ENCODE peak calls at places on chromosomes 16 and 17, in six cellular contexts. M is hepatocyte, U is GM23338, Y is OCI-LY7, O is GM23248, E is SK-N-SH. P is an unnamed sample. For H3K36me3, the result is how much of the 10 kb centered on the place peaks cover.

GRCh38 chr16:25716186-25716585 is 24.4 kb downstream of the HS3ST4 start:
- DNase-seq in M (no peak), U (peak), E (no peak), O (no peak), Y (no peak), P (no peak)

GRCh38 chr17:933168-934083 is 46.1 kb downstream of the NXN start:
- DNase-seq in U (peak), O (peak), M (peak), E (no peak), Y (no peak), P (peak)

GRCh38 chr17:14947671-14948070 is 317.5 kb downstream of the PMP22 start:
- DNase-seq in Y (no peak), M (no peak), O (no peak), E (no peak), U (no peak), P (no peak)

GRCh38 chr16:25210758-25211157 is 6.0 kb upstream of the AQP8 start:
- DNase-seq in U (no peak), Y (no peak), E (no peak), M (no peak), O (peak), P (peak)

GRCh38 chr17:42655528-42655927 is 3.6 kb upstream of the TUBG2 start:
- DNase-seq in U (no peak), M (no peak), Y (no peak), O (peak), E (no peak), P (no peak)

GRCh38 chr16:70432800-70433455 is 6.0 kb downstream of the ST3GAL2 start:
- DNase-seq in U (no peak), O (peak), E (peak), Y (peak), M (no peak), P (no peak)

GRCh38 chr17:79036609-79037008 is 12.6 kb downstream of the C1QTNF1 start:
- DNase-seq in Y (no peak), U (no peak), O (peak), M (no peak), E (no peak), P (peak)

GRCh38 chr16:85083051-85083639 is 29.1 kb downstream of the CIBAR2 start:
- DNase-seq in O (no peak), U (peak), Y (peak), M (no peak), E (no peak), P (no peak)

GRCh38 chr17:31739300-31739699 is 119.7 kb downstream of the COPRS start:
- DNase-seq in O (peak), E (no peak), M (peak), Y (no peak), U (no peak), P (no peak)

GRCh38 chr16:85929259-85929704 is 30.3 kb downstream of the IRF8 start:
- DNase-seq in E (no peak), U (no peak), O (no peak), M (no peak), Y (no peak), P (peak)

GRCh38 chr17:17609121-17609520 is 17.6 kb upstream of the PEMT start:
- DNase-seq in Y (peak), U (peak), E (no peak), M (no peak), O (no peak), P (peak)

GRCh38 chr16:66041907-66042306 is 324.6 kb upstream of the CDH5 start:
- DNase-seq in M (no peak), E (no peak), U (no peak), O (no peak), Y (no peak), P (no peak)

GRCh38 chr17:36525888-36526287 is 8.8 kb downstream of the MYO19 start:
- DNase-seq in E (no peak), O (no peak), Y (no peak), M (no peak), U (no peak), P (no peak)

GRCh38 chr17:76723812-76724211 is 2.6 kb downstream of the JMJD6 start:
- DNase-seq in E (no peak), Y (no peak), U (no peak), M (no peak), O (no peak), P (no peak)
- H3K36me3 ChIP-seq in E (under half), Y (half or more), U (under half), M (under half), O (half or more), P (under half)

GRCh38 chr17:47717845-47718621 is 15.0 kb upstream of the TBX21 start:
- DNase-seq in E (no peak), U (no peak), O (peak), Y (no peak), M (no peak), P (peak)
- TF ChIP-seq EZH2phosphoT487 in E (no peak), U (no peak), O (no peak), Y (no peak), M (no peak), P (no peak)

GRCh38 chr16:53958481-53958880 is 254.5 kb downstream of the FTO start:
- DNase-seq in M (no peak), U (no peak), O (no peak), Y (no peak), E (no peak), P (no peak)
- H3K36me3 ChIP-seq in M (under half), U (under half), O (under half), Y (under half), E (under half), P (under half)

DNA sequence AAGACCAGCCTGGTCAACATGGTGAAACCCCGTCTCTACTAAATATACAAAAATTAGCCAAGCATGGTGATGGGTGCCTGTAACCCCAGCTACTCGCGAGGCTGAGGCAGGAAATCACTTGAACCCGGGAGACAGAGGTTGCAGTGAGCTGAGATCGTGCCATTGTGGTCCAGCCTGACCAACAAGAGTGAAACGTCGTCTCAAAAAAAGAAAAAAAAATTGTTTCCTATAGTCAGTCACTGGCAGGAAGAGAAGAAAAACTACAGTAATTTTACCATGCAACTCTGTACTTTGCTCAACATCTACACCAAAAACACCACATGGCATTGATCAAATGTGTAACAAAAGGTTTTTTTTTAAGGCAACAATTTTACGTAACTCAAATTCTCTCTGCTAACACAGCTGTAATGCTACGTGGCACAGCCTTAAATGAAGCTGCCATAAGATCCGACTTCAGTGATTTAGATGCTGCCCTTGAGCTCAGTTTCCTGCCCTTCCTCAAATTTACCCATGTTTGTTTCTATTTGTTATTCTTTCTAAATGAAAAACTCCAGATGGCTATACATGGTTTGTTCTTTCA is 40.2 kb downstream of the CNOT1 start:
- DNase-seq in E (no peak), Y (no peak), O (peak), U (no peak), M (no peak), P (no peak)
- TF ChIP-seq EZH2phosphoT487 in E (no peak), Y (no peak), O (no peak), U (no peak), M (no peak), P (no peak)

GRCh38 chr16:11698271-11698689 is 30.0 kb downstream of the SNN start:
- DNase-seq in Y (peak), M (no peak), O (peak), U (no peak), E (no peak), P (peak)
- H3K36me3 ChIP-seq in Y (half or more), M (under half), O (half or more), U (under half), E (under half), P (under half)

GRCh38 chr17:75774988-75775668 is 9.5 kb upstream of the UNK start:
- DNase-seq in O (no peak), M (peak), Y (no peak), E (peak), U (peak), P (peak)
- TF ChIP-seq EZH2phosphoT487 in O (no peak), M (no peak), Y (no peak), E (no peak), U (no peak), P (no peak)

GRCh38 chr17:7208027-7208571 is 11.5 kb downstream of the DLG4 start:
- DNase-seq in Y (no peak), O (no peak), U (peak), E (no peak), M (no peak), P (no peak)

GRCh38 chr17:7204828-7205461 is 14.7 kb downstream of the DLG4 start:
- DNase-seq in E (peak), Y (peak), O (peak), U (peak), M (peak), P (no peak)

GRCh38 chr17:7204335-7204734 is 15.3 kb downstream of the DLG4 start:
- DNase-seq in O (no peak), M (no peak), U (no peak), E (peak), Y (no peak), P (no peak)

GRCh38 chr17:7207120-7208001 is 12.3 kb downstream of the DLG4 start:
- DNase-seq in U (no peak), Y (no peak), O (peak), M (no peak), E (no peak), P (no peak)

DNA sequence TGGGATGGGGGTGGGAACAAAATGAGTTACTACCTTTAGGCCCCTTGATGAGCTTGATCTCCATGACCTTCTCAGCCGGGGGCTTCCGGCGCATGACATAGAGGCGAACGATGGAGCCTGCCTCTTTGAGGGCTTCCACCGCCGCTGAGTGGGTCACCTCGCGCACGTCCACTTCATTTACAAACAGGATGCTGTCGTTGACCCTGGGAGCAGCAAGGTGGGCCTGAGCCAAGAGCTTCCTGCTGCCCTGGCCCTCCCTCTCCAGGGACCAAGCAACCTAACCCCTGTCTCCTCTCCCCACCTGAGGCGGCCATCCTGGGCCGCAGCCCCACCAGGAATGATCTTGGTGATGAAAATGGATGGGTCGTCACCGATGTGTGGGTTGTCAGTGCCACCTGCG is 16.2 kb downstream of the DLG4 start:
- DNase-seq in M (no peak), U (no peak), Y (no peak), O (no peak), E (no peak), P (no peak)
- H3K36me3 ChIP-seq in M (under half), U (under half), Y (under half), O (under half), E (under half), P (under half)

DNA sequence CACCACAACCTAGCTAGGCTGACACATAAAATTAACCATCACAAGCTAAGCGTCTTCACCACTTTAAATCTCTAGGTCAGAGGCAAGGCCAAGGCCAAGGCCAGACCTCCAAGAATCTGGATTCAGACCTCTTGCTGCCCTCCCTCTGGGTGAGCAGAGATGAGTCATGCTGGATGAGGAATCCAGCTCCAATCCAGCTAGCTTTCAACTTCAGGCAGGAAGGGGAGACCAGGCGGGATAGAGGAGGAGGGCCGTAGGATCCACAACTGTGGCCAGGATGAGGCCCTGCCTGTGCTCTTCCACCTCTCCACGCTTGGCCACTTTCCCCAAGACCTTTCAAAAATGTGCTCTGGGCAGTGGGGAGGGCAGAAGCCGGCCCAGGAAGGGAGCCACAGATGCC is 14.7 kb downstream of the LRRC75A start:
- DNase-seq in M (peak), U (no peak), O (peak), Y (no peak), E (no peak), P (peak)
- TF ChIP-seq EZH2phosphoT487 in M (no peak), U (no peak), O (no peak), Y (no peak), E (no peak), P (no peak)

GRCh38 chr16:89119161-89119621 is 25.5 kb downstream of the ACSF3 start:
- DNase-seq in Y (no peak), E (no peak), U (no peak), O (no peak), M (no peak), P (no peak)

GRCh38 chr16:89117239-89117974 is 23.8 kb downstream of the ACSF3 start:
- DNase-seq in E (no peak), M (no peak), Y (no peak), O (no peak), U (no peak), P (no peak)

GRCh38 chr16:89118361-89119061 is 24.9 kb downstream of the ACSF3 start:
- DNase-seq in E (no peak), Y (no peak), U (no peak), M (no peak), O (no peak), P (no peak)

GRCh38 chr16:89116341-89117238 is 22.9 kb downstream of the ACSF3 start:
- DNase-seq in Y (no peak), E (no peak), U (no peak), O (no peak), M (no peak), P (no peak)

DNA sequence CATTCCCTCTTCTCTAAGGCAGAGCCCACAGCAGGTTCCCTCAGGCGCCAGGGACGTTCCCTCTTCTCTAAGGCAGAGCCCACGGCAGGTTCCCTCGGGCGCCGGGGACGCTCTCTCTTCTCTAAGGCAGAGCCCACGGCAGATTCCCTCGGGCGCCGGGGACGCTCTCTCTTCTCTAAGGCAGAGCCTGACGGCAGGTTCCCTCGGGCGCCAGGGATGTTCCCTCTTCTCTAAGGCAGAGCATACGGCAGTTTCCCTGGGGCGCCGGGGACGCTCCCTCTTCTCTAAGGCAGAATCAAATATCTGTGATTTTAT is 24.3 kb downstream of the ACSF3 start:
- DNase-seq in Y (no peak), E (no peak), M (no peak), U (no peak), O (no peak), P (no peak)
- H3K36me3 ChIP-seq in Y (half or more), E (half or more), M (under half), U (under half), O (under half), P (under half)

DNA sequence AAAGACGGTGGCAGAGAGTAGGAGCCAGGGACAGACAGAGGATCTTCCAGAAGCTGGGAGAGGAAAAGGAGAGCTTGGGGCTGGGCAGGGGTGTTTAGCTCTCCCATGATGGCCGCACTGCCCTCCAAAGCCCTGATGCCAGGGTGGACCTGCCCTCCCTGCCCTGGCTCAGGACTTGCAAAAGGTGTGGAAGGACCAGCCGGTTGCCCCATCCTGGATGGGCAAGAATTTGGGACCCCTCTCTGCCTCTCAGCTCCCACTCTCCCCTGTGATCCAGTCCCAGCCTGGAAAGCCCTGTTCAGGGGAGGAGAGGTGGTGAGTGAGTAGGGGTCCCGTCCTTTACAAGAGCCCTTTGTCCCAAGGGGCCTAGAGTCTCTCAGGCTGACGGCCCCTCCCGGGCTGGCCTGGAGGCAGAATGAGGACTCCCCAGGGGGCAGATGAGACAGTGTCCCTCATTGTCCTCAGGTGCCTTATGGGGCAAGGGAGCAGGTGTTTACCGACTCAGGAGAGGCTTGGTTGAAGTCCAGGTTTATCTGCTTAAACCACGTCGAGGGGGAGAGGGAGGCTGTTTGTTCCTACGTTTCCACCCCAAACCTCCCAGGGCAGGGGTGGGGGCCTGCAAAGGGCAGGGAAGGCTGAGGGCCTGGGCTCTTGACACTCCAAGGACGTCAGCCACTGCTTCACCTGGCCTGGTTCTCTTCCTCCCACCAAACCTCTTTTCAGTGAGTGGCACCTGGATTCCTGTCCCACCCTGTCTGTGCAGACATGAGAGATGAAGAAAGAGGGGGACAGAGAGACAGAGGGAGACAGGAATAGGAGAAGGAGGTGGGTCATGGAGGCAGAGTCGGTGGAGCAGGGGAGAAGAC is 19.2 kb upstream of the ITGA3 start:
- DNase-seq in O (no peak), U (no peak), E (peak), M (peak), Y (no peak), P (no peak)
- TF ChIP-seq EZH2phosphoT487 in O (no peak), U (no peak), E (no peak), M (no peak), Y (no peak), P (no peak)

P was measured in PC-3.